ENCODE peak calls at places on chromosome 16, in four cellular contexts. T is K562, V is HepG2, H is GM12878. X is an unnamed sample.

GRCh38 chr16:85390511-85391174 is 222.5 kb upstream of the GSE1 start:
- DNase-seq in V (peak), H (no peak), T (peak), X (peak)

GRCh38 chr16:85276258-85276657 is 164.0 kb upstream of the CIBAR2 start:
- DNase-seq in H (no peak), V (no peak), T (no peak), X (no peak)

GRCh38 chr16:64791756-64792155 is 330.1 kb downstream of the CDH11 start:
- DNase-seq in H (no peak), V (no peak), T (no peak), X (no peak)

GRCh38 chr16:66512589-66513404 is 37.1 kb downstream of the TK2 start:
- DNase-seq in H (no peak), V (peak), T (no peak), X (no peak)

GRCh38 chr16:2528161-2529060 is 2.8 kb downstream of the CEMP1 start:
- DNase-seq in V (no peak), H (no peak), T (no peak), X (no peak)

GRCh38 chr16:16083421-16084156 is 134.2 kb downstream of the ABCC1 start:
- DNase-seq in V (peak), T (peak), H (no peak), X (no peak)

GRCh38 chr16:12900599-12901203 is 697 bp upstream of the SHISA9 start:
- DNase-seq in V (no peak), H (no peak), T (no peak), X (no peak)

GRCh38 chr16:69796285-69797118 is 34.4 kb downstream of the WWP2 start:
- DNase-seq in V (peak), H (no peak), T (peak), X (peak)

GRCh38 chr16:22183901-22184614 is 21.8 kb downstream of the SDR42E2 start:
- DNase-seq in H (no peak), V (no peak), T (peak), X (peak)

GRCh38 chr16:35687781-35688180 is 2228.4 kb downstream of the TP53TG3F start:
- DNase-seq in H (no peak), T (no peak), V (no peak), X (no peak)

GRCh38 chr16:84169765-84170310 is 17.0 kb downstream of the TAF1C start:
- DNase-seq in H (no peak), V (no peak), T (no peak), X (no peak)

GRCh38 chr16:84800579-84800978 is 19.2 kb upstream of the CRISPLD2 start:
- DNase-seq in V (no peak), H (no peak), T (no peak), X (no peak)

GRCh38 chr16:85418978-85419491 is 194.1 kb upstream of the GSE1 start:
- DNase-seq in H (no peak), T (no peak), V (no peak), X (no peak)

GRCh38 chr16:14452066-14452465 is 178.0 kb downstream of the PARN start:
- DNase-seq in V (no peak), T (no peak), H (no peak), X (no peak)

GRCh38 chr16:65875362-65876199 is 490.9 kb upstream of the CDH5 start:
- DNase-seq in H (no peak), V (no peak), T (no peak), X (no peak)

GRCh38 chr16:85350973-85351372 is 238.7 kb upstream of the CIBAR2 start:
- DNase-seq in T (no peak), V (no peak), H (no peak), X (no peak)

GRCh38 chr16:35252356-35252936 is 1793.0 kb downstream of the TP53TG3F start:
- DNase-seq in V (no peak), H (no peak), T (no peak), X (no peak)

GRCh38 chr16:67934306-67935095 is 2.1 kb downstream of the PSMB10 start:
- DNase-seq in T (peak), H (no peak), V (no peak), X (no peak)

GRCh38 chr16:10828851-10829331 is 10.3 kb upstream of the TVP23A start:
- DNase-seq in V (no peak), T (no peak), H (no peak), X (no peak)

GRCh38 chr16:84844049-84844350 is 24.2 kb downstream of the CRISPLD2 start:
- DNase-seq in H (no peak), V (no peak), T (no peak), X (no peak)

DNA sequence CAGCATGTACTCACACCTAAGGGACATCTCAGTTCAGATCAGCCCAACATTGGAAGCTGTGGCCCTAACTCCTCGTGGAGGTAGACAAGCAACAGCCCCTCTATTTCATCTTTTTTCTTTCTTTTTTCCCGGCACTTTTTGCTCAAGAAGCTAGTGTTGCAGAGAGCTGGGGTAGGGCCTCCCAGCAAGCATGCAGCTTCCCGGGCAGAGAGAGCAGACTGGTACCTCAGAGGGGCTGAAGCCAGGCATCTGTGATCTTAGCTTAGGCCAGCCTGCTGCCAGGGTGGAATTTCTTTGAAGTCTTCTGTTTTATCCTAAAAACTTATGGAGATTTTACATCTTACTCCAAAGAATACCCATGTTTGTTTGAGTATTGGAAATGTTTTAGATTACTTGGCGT is 195.4 kb downstream of the C16orf95 start:
- DNase-seq in H (no peak), T (no peak), V (no peak), X (no peak)
- TF ChIP-seq BHLHE40 in H (no peak), T (no peak), V (no peak), X (no peak)

DNA sequence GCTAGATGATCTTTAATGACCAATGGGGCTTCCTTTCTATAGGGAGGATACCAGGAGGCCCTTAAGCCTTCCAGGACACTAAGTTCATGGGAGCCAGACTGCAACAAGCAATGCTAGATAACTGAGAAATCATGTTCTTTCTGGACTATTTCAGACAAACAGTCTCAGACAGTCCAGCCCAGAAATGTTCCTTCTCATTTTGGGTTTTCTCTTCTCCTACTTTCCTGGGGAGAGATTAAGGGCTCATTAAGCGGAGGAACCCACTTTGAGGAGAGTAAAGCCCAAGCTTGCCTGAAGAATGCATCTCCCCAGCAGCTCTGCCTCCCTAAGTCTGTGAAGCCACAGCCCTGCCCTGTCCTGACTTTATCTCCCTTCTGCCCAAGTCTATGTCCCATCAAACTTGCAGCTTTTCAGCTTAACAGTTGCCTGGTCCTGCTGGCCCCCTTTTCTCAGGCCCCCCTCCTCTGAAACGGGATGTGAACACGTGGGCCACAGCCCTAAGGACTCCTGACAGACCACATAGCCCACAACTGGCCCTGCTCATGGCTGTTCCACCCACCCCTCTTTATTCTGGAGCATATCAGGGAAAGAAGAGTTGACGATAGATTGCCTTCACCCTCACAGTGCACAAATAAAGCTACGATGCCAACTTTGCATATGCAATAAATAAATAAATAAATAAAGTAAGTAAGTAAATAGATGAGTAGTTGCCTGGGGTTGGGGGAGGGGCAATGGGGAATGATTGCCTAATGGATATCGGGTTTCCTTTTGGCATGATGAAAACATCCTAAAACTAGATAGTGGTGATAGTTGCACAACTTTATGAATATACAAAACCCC is 111.0 kb downstream of the N4BP1 start:
- DNase-seq in H (no peak), V (peak), T (no peak), X (no peak)
- TF ChIP-seq SP1 in H (no peak), V (no peak), T (no peak), X (no peak)

GRCh38 chr16:89965447-89966225 is 17.1 kb downstream of the DEF8 start:
- DNase-seq in H (no peak), V (no peak), T (no peak), X (no peak)
- TF ChIP-seq BHLHE40 in H (no peak), V (no peak), T (no peak), X (no peak)

DNA sequence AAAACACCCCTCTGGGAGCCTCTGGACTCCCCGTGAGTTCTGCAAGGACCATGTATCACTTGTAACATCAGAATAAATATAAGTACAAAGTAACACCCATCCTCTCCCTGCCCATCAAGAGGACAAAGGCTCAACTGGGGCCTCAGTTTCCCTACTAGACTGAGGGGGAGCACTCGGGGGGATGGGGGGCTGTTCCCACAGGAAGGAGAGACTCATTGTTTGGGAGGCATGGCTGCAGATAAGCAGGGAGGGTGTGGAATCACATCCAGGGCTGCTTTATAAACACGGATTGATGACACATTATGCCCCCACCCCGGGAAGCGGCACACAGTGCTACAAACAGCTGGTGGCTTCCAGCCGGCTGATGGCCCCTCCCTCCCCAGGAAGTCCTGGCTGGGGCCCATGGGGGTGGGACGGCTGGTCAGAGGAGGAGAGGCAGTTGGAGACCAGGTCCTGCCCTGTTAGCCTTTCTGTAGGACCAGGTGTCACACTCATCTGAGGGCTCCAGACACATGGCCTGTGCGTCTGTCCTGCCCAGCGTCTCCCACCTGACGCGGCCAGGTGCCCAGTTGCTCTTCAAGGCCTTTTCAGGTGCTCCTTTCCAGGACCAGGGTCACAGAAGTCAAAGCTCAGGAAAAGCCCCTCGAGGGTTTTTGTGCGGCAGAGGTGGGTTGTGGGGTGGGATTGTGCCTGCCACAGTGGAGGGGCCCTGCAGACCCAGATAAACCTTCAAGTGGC is 1.3 kb upstream of the MPG start:
- DNase-seq in H (no peak), T (peak), V (peak), X (no peak)
- TF ChIP-seq SP1 in H (no peak), T (no peak), V (no peak), X (no peak)

GRCh38 chr16:72149676-72150464 is 22.1 kb downstream of the PMFBP1 start:
- DNase-seq in T (peak), H (no peak), V (peak), X (no peak)
- TF ChIP-seq BHLHE40 in T (no peak), H (no peak), V (no peak), X (no peak)

DNA sequence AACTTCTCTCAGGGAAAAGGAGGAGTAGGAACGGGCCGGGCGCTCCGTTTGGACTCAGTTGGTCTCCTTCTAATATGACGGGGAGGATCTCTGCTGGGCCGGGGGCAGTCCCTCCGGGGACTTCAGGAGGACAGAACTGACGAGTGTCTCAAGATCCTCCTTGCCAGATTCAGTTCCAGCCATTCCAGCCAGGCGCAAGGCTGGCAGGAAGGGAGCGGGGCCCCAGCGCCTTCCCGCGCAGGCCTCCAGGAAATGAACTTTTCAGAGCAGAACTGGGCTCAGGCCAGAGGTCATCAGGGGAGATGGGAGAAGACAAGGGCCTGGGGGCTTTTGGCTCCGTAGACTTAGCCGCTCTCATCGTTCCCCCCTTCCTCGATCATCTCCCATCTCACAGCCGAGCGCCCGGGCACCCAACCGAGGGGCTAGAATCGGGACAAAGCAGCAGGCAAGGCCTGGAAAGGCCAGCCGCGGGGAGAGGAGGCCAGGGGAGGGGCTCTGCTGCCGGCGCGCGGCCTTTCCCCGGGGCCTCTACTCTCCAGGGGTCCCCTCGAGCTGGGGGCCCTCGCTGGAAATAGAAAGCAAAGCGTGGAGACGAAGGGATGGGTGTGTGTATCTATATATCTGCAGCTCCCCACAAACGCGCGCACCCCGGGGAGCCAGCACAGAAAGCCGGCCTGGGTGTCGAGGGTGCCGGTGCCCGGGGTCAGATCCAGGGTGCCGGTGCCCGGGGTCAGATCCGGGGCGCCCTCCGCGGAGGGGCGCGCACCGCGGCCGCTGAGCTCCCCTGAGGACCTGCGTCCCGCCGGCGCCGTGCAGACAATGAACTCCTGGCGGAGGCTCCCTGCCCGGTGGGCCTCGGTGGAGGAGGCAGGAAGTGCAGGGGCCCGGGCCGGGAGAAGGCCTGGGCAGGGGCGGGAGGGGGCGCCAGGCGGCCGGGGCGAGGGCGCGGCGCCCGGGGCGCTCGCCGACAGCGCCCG is 1.4 kb downstream of the ZNF423 start:
- DNase-seq in V (no peak), T (no peak), H (no peak), X (peak)
- TF ChIP-seq SP1 in V (no peak), T (no peak), H (no peak), X (no peak)

GRCh38 chr16:57041182-57042156 is 50.9 kb upstream of the CPNE2 start:
- DNase-seq in T (no peak), H (peak), V (no peak), X (no peak)

GRCh38 chr16:57043248-57043647 is 49.1 kb upstream of the CPNE2 start:
- DNase-seq in H (no peak), T (no peak), V (no peak), X (no peak)

GRCh38 chr16:57044931-57045693 is 47.3 kb upstream of the CPNE2 start:
- DNase-seq in V (no peak), T (no peak), H (no peak), X (no peak)

GRCh38 chr16:57039148-57039812 is 49.9 kb downstream of the NLRC5 start:
- DNase-seq in H (peak), T (no peak), V (no peak), X (no peak)

GRCh38 chr16:57042157-57043111 is 49.9 kb upstream of the CPNE2 start:
- DNase-seq in H (peak), T (no peak), V (no peak), X (no peak)
- TF ChIP-seq BHLHE40 in H (peak), T (no peak), V (no peak), X (no peak)

DNA sequence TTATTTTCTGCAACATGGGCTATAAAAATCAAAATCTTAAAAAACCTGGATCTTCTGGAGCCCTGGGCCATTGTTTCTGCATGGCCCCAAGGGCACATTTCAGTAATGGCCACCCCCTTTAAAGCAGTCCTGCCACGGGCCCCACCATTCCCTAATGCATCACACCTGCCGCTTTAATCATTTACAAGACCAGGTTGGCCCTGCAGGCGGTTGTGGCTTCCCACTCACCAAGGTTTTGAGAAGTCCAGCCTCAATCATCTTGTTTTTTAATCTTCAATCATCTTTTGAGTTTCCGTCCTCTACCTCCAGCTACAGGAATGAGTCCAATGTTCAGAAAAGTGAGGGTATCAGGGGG is 20.3 kb upstream of the NUP93 start:
- DNase-seq in T (no peak), V (no peak), H (no peak), X (no peak)
- TF ChIP-seq SP1 in T (no peak), V (no peak), H (no peak), X (no peak)

DNA sequence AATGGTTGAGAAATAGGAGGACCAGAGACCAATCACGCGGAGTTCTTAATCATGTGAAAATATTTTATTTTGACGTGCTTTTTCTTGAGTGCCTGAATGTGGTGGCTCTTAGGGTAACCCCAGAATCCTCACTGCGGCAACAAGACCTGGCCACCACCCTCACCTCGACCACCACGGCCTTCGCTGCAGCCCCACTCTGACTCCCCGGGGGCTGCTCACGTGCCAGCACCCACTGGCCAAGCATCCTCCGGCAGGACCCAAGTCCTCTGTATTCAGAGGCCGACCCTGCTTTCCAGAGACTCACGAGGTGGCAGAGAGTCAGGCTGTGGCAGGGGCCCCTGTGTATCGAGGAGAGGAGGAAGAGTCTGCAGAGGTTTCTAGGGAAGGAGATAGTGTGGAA is 81.3 kb downstream of the ZNF778 start:
- DNase-seq in V (no peak), H (no peak), T (no peak), X (no peak)
- TF ChIP-seq BHLHE40 in V (no peak), H (no peak), T (no peak), X (no peak)